ENCODE peak calls at places on chromosomes 3 and 15, in six cellular contexts. G, I, B, Z, A and K are unnamed samples.

GRCh38 chr3:167662919-167663400 is 9.2 kb upstream of the WDR49 start:
- DNase-seq in G (no peak), I (no peak), B (no peak), Z (no peak), A (no peak), K (no peak)

GRCh38 chr15:40471778-40472130 is 970 bp downstream of the CHST14 start:
- DNase-seq in G (no peak), I (peak; percentile 41), B (no peak), Z (peak; percentile 36), A (no peak), K (peak; percentile 39)

GRCh38 chr3:20066848-20067617 is 26.8 kb downstream of the KAT2B start:
- DNase-seq in G (no peak), I (no peak), B (peak; percentile 65), Z (no peak), A (no peak), K (no peak)

GRCh38 chr3:141476033-141476432 is 10.8 kb upstream of the RASA2 start:
- DNase-seq in G (no peak), I (no peak), B (no peak), Z (no peak), A (no peak), K (no peak)

GRCh38 chr3:105836533-105836932 is 32.3 kb downstream of the CBLB start:
- DNase-seq in G (no peak), I (no peak), B (no peak), Z (no peak), A (no peak), K (no peak)

GRCh38 chr3:142888484-142889262 is at the start of gene PCOLCE2:
- DNase-seq in G (peak; percentile 39), I (no peak), B (no peak), Z (no peak), A (peak; percentile 66), K (peak; percentile 33)

GRCh38 chr15:74411686-74412085 is 22.1 kb downstream of the SEMA7A start:
- DNase-seq in G (no peak), I (no peak), B (no peak), Z (no peak), A (no peak), K (no peak)

GRCh38 chr3:46878796-46879436 is 1.4 kb downstream of the PTH1R start:
- DNase-seq in G (no peak), I (no peak), B (no peak), Z (no peak), A (no peak), K (no peak)

GRCh38 chr3:40924559-40925058 is 274.7 kb upstream of the CTNNB1 start:
- DNase-seq in G (no peak), I (no peak), B (no peak), Z (peak; percentile 47), A (no peak), K (peak; percentile 41)

GRCh38 chr3:33438284-33438668 is 1.9 kb downstream of the UBP1 start:
- DNase-seq in G (no peak), I (no peak), B (no peak), Z (no peak), A (no peak), K (peak; percentile 35)

DNA sequence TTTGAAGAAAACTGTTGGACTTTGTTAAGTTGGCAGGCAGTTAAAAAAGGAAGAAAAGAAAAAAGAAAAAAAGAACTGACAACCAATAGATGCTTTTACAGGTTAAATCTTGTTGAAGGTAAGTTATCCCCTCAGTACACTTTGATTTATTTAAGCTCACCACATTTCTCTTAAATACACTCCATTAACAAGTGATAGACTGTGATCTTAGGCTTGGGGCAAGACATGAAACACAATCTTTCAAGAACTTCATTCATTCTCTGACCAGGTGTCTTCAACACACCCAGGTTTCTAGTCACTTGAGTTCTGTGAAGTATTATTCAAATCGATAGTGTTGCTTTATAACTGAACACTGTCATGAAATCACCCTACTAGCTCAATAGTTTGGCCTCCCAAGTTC is 751.9 kb downstream of the ROBO1 start:
- DNase-seq in G (no peak), I (no peak), B (no peak), Z (no peak), A (no peak), K (no peak)
- H3K4me3 ChIP-seq in G (no peak overlapping the region), I (no peak overlapping the region), B (no peak overlapping the region), Z (peak overlapping the region; percentile 81), A (no peak overlapping the region), K (no peak overlapping the region)

DNA sequence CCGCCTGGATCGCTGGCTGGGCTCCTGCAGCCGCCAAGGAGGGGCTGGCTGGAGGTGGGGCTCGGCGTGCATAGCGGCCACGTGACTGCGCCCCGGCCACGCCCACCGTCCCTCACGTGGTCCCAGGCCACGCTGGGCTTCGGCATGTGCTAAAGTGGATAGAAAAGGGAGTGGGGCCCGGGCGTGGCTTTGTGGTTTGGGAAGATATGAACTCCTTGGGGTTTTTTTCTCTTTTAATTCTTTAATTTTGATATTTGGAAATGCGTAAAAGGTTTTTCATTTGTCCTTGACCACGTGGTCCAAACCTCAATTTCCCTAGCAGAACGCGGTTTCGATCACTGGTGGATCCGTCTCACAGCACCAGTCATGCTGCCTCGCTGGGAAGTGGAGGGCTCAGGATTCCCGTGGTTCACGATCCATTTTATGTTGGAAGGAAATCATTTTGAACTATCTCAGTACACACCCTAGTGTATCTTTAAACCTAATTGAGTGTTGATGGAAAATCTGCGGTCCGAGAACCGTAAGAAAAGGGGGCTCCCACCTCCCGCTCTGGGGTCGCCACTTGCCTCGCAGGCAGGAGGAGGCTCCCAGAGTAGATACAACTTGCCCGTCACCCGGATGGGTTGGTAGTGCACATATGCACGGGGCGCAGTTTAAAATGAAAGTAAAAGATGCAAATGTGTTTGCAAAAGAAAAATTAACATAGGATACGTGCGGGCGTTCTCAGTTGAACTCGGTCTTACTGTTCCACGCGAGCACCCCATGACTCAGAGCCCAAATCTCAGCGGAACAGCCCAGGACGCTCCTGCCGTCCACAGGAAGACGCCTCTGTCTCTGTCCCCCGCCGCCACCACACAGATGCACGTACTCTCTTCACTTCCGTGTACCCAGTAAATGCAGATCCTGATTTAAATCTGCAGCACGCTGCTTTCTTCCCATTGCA is 141.9 kb downstream of the PGPEP1L start:
- DNase-seq in G (peak; percentile 71), I (peak; percentile 58), B (peak; percentile 73), Z (peak; percentile 75), A (no peak), K (peak; percentile 81)
- TF ChIP-seq POLR2A in G (no peak), I (no peak), B (no peak), Z (peak; percentile 13), A (peak; percentile 18), K (peak; percentile 20)

DNA sequence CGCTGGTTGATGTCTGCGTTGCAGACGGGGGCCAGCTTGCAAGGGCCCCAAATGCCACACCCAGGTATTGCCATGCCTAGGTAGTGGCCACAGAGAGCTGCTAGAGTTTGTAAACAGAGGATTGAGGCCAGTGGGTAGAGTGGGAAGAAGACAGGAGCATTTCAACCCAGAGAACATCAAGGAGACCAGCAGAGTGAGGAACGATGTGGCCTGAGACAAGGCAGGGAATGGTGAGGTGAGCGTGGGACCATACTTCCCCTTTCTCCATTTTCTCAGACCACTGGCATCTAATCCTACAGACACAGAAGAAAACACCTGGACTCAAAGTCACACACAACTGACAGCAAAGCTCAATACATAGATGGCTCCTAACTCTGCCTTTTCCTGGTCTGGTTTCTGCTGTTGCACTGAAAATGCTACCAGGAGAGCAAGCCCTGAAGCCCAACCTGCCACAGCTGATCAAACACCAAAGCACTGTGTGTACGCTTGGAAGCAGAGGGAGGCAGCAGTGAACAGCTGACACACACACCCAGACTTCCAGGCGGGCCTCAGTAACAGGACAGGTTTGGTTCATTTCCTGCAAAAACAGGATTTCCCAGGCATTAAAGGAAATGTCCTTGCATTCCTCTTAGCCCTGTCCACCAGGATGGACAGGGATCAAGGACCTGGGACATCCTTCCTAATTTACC is 1.6 kb downstream of the FAM174B start:
- DNase-seq in G (no peak), I (peak; percentile 44), B (no peak), Z (no peak), A (no peak), K (peak; percentile 94)
- TF ChIP-seq CTCF in G (no peak), I (no peak), B (no peak), Z (no peak), A (no peak), K (no peak)

DNA sequence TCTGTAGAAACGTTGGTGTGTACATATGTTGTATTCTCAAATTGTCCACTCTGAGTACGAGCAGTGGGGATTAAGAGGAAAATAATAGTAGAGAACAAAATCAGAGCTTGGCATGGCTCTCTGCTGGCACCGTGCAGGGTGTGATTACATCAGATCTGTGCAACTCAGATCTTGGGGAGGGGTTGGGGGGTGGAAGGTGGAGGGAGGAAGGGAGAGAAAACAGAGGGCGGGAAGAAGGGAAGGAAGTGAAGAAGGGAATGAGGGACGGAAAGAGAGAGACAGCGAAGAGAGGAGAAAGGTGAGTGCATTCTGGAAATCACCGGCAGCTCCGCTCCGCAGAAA is 30.9 kb upstream of the ADAMTS17 start:
- DNase-seq in G (no peak), I (no peak), B (peak; percentile 71), Z (peak; percentile 51), A (no peak), K (peak; percentile 36)
- H3K4me3 ChIP-seq in G (no peak overlapping the region), I (peak overlapping the region; percentile 58), B (peak overlapping the region; percentile 52), Z (peak overlapping the region; percentile 57), A (no peak overlapping the region), K (no peak overlapping the region)

GRCh38 chr15:59166156-59166555 is 40.5 kb upstream of the LDHAL6B start:
- DNase-seq in G (no peak), I (no peak), B (no peak), Z (no peak), A (no peak), K (no peak)
- TF ChIP-seq POLR2A in G (no peak), I (no peak), B (no peak), Z (no peak), A (no peak), K (no peak)

GRCh38 chr15:41727143-41727542 is 47.1 kb upstream of the MAPKBP1 start:
- DNase-seq in G (no peak), I (no peak), B (no peak), Z (no peak), A (no peak), K (no peak)
- TF ChIP-seq CTCF in G (no peak), I (no peak), B (no peak), Z (no peak), A (no peak), K (no peak)